ENCODE peak calls at places on chromosomes 16 and 17, in five cellular contexts. One of them, this sample, is unnamed.

GRCh38 chr17:61065263-61065773 is 334.3 kb upstream of the TBX2 start:
- DNase-seq in kidney epithelial cell: no peak
- DNase-seq in heart left ventricle: no peak
- DNase-seq in heart right ventricle: no peak
- DNase-seq in dorsolateral prefrontal cortex: no peak
- DNase-seq in this sample: no peak

GRCh38 chr16:15907863-15908478 is 19.6 kb upstream of the CEP20 start:
- DNase-seq in kidney epithelial cell: no peak
- DNase-seq in heart left ventricle: no peak
- DNase-seq in heart right ventricle: no peak
- DNase-seq in dorsolateral prefrontal cortex: no peak
- DNase-seq in this sample: peak

GRCh38 chr17:38970128-38970527 is 2.9 kb upstream of the FBXO47 start:
- DNase-seq in kidney epithelial cell: no peak
- DNase-seq in heart left ventricle: no peak
- DNase-seq in heart right ventricle: no peak
- DNase-seq in dorsolateral prefrontal cortex: no peak
- DNase-seq in this sample: no peak

GRCh38 chr16:14284371-14284770 is 213.3 kb downstream of the MRTFB start:
- DNase-seq in kidney epithelial cell: no peak
- DNase-seq in heart left ventricle: no peak
- DNase-seq in heart right ventricle: no peak
- DNase-seq in dorsolateral prefrontal cortex: no peak
- DNase-seq in this sample: no peak

GRCh38 chr16:52078716-52079655 is 468.0 kb downstream of the TOX3 start:
- DNase-seq in kidney epithelial cell: no peak
- DNase-seq in heart left ventricle: no peak
- DNase-seq in heart right ventricle: no peak
- DNase-seq in dorsolateral prefrontal cortex: no peak
- DNase-seq in this sample: no peak

GRCh38 chr17:58960068-58960467 is 146.6 kb downstream of the TRIM37 start:
- DNase-seq in kidney epithelial cell: peak
- DNase-seq in heart left ventricle: no peak
- DNase-seq in heart right ventricle: no peak
- DNase-seq in dorsolateral prefrontal cortex: no peak
- DNase-seq in this sample: peak

GRCh38 chr17:81656118-81656743 is at the start of gene PDE6G:
- DNase-seq in kidney epithelial cell: no peak
- DNase-seq in heart left ventricle: no peak
- DNase-seq in heart right ventricle: no peak
- DNase-seq in dorsolateral prefrontal cortex: no peak
- DNase-seq in this sample: no peak

GRCh38 chr16:58499615-58500328 is at the start of gene NDRG4:
- DNase-seq in kidney epithelial cell: peak
- DNase-seq in heart left ventricle: no peak
- DNase-seq in heart right ventricle: peak
- DNase-seq in dorsolateral prefrontal cortex: peak
- DNase-seq in this sample: no peak

GRCh38 chr16:89431158-89431584 is 59.2 kb downstream of the ANKRD11 start:
- DNase-seq in kidney epithelial cell: peak
- DNase-seq in heart left ventricle: no peak
- DNase-seq in heart right ventricle: no peak
- DNase-seq in dorsolateral prefrontal cortex: no peak
- DNase-seq in this sample: no peak

GRCh38 chr16:58366247-58367031 is 25.8 kb upstream of the GINS3 start:
- DNase-seq in kidney epithelial cell: peak
- DNase-seq in heart left ventricle: no peak
- DNase-seq in heart right ventricle: no peak
- DNase-seq in dorsolateral prefrontal cortex: no peak
- DNase-seq in this sample: no peak

GRCh38 chr17:11144358-11145233 is 96.4 kb upstream of the SHISA6 start:
- DNase-seq in kidney epithelial cell: peak
- DNase-seq in heart left ventricle: no peak
- DNase-seq in heart right ventricle: no peak
- DNase-seq in dorsolateral prefrontal cortex: no peak
- DNase-seq in this sample: peak

GRCh38 chr16:19153876-19154275 is 14.2 kb upstream of the SYT17 start:
- DNase-seq in kidney epithelial cell: no peak
- DNase-seq in heart left ventricle: no peak
- DNase-seq in heart right ventricle: no peak
- DNase-seq in dorsolateral prefrontal cortex: no peak
- DNase-seq in this sample: no peak

GRCh38 chr17:47305302-47305923 is 18.3 kb upstream of the EFCAB13 start:
- DNase-seq in kidney epithelial cell: peak
- DNase-seq in heart left ventricle: no peak
- DNase-seq in heart right ventricle: no peak
- DNase-seq in dorsolateral prefrontal cortex: no peak
- DNase-seq in this sample: no peak

GRCh38 chr17:47199627-47200324 is 9.4 kb upstream of the MYL4 start:
- DNase-seq in kidney epithelial cell: no peak
- DNase-seq in heart left ventricle: no peak
- DNase-seq in heart right ventricle: no peak
- DNase-seq in dorsolateral prefrontal cortex: no peak
- DNase-seq in this sample: no peak

GRCh38 chr17:57323391-57323790 is 67.1 kb downstream of the MSI2 start:
- DNase-seq in kidney epithelial cell: no peak
- DNase-seq in heart left ventricle: no peak
- DNase-seq in heart right ventricle: no peak
- DNase-seq in dorsolateral prefrontal cortex: no peak
- DNase-seq in this sample: no peak

GRCh38 chr16:84788968-84789371 is 30.8 kb upstream of the CRISPLD2 start:
- DNase-seq in kidney epithelial cell: no peak
- DNase-seq in heart left ventricle: no peak
- DNase-seq in heart right ventricle: no peak
- DNase-seq in dorsolateral prefrontal cortex: no peak
- DNase-seq in this sample: no peak

GRCh38 chr16:73054732-73055481 is 7.0 kb upstream of the ZFHX3 start:
- DNase-seq in kidney epithelial cell: no peak
- DNase-seq in heart left ventricle: no peak
- DNase-seq in heart right ventricle: no peak
- DNase-seq in dorsolateral prefrontal cortex: no peak
- DNase-seq in this sample: no peak

GRCh38 chr16:1613240-1613639 is 1.1 kb downstream of the CRAMP1 start:
- DNase-seq in kidney epithelial cell: no peak
- DNase-seq in heart left ventricle: no peak
- DNase-seq in heart right ventricle: no peak
- DNase-seq in dorsolateral prefrontal cortex: no peak
- DNase-seq in this sample: no peak

GRCh38 chr16:262121-262745 is 13.5 kb downstream of the RGS11 start:
- DNase-seq in kidney epithelial cell: no peak
- DNase-seq in heart left ventricle: peak
- DNase-seq in heart right ventricle: no peak
- DNase-seq in dorsolateral prefrontal cortex: no peak
- DNase-seq in this sample: no peak

GRCh38 chr16:15879255-15879804 is 9.1 kb downstream of the CEP20 start:
- DNase-seq in kidney epithelial cell: peak
- DNase-seq in heart left ventricle: no peak
- DNase-seq in heart right ventricle: no peak
- DNase-seq in dorsolateral prefrontal cortex: no peak
- DNase-seq in this sample: no peak

GRCh38 chr16:17369441-17369951 is 101.3 kb downstream of the XYLT1 start:
- DNase-seq in kidney epithelial cell: no peak
- DNase-seq in heart left ventricle: peak
- DNase-seq in heart right ventricle: peak
- DNase-seq in dorsolateral prefrontal cortex: peak
- DNase-seq in this sample: peak

GRCh38 chr16:67150058-67150832 is 553 bp downstream of the B3GNT9 start:
- DNase-seq in kidney epithelial cell: no peak
- DNase-seq in heart left ventricle: peak
- DNase-seq in heart right ventricle: peak
- DNase-seq in dorsolateral prefrontal cortex: no peak
- DNase-seq in this sample: no peak

GRCh38 chr16:67149276-67150057 is 1.3 kb downstream of the B3GNT9 start:
- DNase-seq in kidney epithelial cell: no peak
- DNase-seq in heart left ventricle: no peak
- DNase-seq in heart right ventricle: no peak
- DNase-seq in dorsolateral prefrontal cortex: no peak
- DNase-seq in this sample: no peak

GRCh38 chr16:67148656-67149275 is 2.0 kb downstream of the B3GNT9 start:
- DNase-seq in kidney epithelial cell: no peak
- DNase-seq in heart left ventricle: no peak
- DNase-seq in heart right ventricle: no peak
- DNase-seq in dorsolateral prefrontal cortex: no peak
- DNase-seq in this sample: no peak

GRCh38 chr16:67151431-67152097 is 766 bp upstream of the B3GNT9 start:
- DNase-seq in kidney epithelial cell: no peak
- DNase-seq in heart left ventricle: no peak
- DNase-seq in heart right ventricle: no peak
- DNase-seq in dorsolateral prefrontal cortex: no peak
- DNase-seq in this sample: no peak

DNA sequence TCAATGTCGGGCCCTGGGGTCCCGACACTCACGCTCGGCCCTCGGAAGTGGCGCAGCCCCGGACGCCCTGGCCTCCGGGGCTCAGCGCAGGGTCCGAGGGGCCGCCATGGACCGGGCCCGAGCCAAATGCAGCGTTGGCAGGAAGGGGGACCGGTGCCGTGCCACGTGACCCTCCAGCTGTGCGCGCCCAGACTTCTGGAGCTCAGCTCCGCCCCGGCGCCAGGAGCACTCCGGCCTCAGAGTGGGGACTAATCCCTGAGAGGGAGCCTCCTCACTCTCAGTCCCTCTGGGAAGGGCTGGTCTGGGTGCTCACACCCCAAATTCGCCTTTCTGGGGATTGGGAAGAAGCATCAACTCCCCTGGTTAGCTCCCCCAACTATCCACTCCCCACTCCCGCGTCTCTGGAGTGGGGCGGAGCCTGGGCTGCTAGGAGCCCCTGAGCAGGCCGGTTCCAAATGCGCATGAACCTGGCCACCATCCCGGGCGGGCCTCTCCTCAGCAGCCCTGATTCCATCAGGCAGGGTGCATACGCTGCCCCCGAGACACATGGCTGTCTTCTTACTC is at the start of gene B3GNT9:
- DNase-seq in kidney epithelial cell: no peak
- DNase-seq in heart left ventricle: peak
- DNase-seq in heart right ventricle: peak
- DNase-seq in dorsolateral prefrontal cortex: peak
- DNase-seq in this sample: peak
- H3K4me3 ChIP-seq in kidney epithelial cell: peak
- H3K4me3 ChIP-seq in heart left ventricle: peak
- H3K4me3 ChIP-seq in heart right ventricle: peak
- H3K4me3 ChIP-seq in dorsolateral prefrontal cortex: peak
- H3K4me3 ChIP-seq in this sample: peak

DNA sequence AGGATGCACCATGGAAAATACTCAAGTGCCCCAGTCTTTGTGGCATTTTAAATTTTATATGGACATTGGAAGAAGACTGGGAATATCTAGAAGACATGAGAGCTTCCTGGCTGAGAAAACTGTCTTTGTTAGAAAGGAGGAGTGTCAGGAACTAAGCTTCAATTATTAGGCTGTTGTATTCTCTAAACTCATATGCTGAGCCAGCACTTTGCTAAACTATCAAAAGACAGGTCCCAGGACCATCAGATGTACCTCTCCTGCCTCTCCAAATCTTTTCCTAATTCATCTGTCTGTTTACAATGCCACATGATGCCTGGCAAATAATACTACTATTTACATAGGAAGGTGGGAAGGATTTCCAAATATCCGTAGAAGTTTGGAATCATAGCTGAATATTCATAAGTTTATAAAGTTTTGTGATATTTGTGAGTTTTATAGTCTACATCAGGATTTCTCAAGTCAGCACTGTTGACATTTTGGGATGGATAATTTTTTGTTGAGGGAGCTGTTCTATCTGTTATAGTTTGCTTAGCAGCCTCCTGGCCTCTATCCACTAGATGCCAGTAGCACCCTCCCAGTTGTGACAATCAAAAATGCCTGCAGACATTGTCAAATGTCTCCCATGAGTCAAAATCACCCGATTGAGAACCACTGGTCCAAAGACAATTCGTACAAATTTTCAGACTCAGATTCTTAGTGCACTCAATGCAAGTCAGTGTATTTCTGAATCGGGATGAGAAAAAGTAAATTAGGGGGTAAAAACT is 61.2 kb upstream of the NETO2 start:
- DNase-seq in kidney epithelial cell: no peak
- DNase-seq in heart left ventricle: no peak
- DNase-seq in heart right ventricle: no peak
- DNase-seq in dorsolateral prefrontal cortex: no peak
- DNase-seq in this sample: no peak
- TF ChIP-seq CTCF in kidney epithelial cell: peak
- TF ChIP-seq CTCF in heart left ventricle: no peak
- TF ChIP-seq CTCF in heart right ventricle: no peak
- TF ChIP-seq CTCF in dorsolateral prefrontal cortex: peak
- TF ChIP-seq CTCF in this sample: no peak

GRCh38 chr17:7177210-7177953 is 1.8 kb downstream of the ASGR1 start:
- DNase-seq in kidney epithelial cell: no peak
- DNase-seq in heart left ventricle: no peak
- DNase-seq in heart right ventricle: peak
- DNase-seq in dorsolateral prefrontal cortex: peak
- DNase-seq in this sample: peak

GRCh38 chr17:7175363-7175733 is 3.8 kb downstream of the ASGR1 start:
- DNase-seq in kidney epithelial cell: no peak
- DNase-seq in heart left ventricle: no peak
- DNase-seq in heart right ventricle: no peak
- DNase-seq in dorsolateral prefrontal cortex: no peak
- DNase-seq in this sample: no peak

GRCh38 chr17:7176107-7176851 is 2.9 kb downstream of the ASGR1 start:
- DNase-seq in kidney epithelial cell: no peak
- DNase-seq in heart left ventricle: no peak
- DNase-seq in heart right ventricle: no peak
- DNase-seq in dorsolateral prefrontal cortex: no peak
- DNase-seq in this sample: no peak

GRCh38 chr17:7177954-7178477 is 1.2 kb downstream of the ASGR1 start:
- DNase-seq in kidney epithelial cell: no peak
- DNase-seq in heart left ventricle: no peak
- DNase-seq in heart right ventricle: no peak
- DNase-seq in dorsolateral prefrontal cortex: no peak
- DNase-seq in this sample: no peak

GRCh38 chr17:7176870-7177209 is 2.3 kb downstream of the ASGR1 start:
- DNase-seq in kidney epithelial cell: no peak
- DNase-seq in heart left ventricle: no peak
- DNase-seq in heart right ventricle: no peak
- DNase-seq in dorsolateral prefrontal cortex: no peak
- DNase-seq in this sample: no peak
- H3K4me3 ChIP-seq in kidney epithelial cell: peak
- H3K4me3 ChIP-seq in heart left ventricle: no peak
- H3K4me3 ChIP-seq in heart right ventricle: no peak
- H3K4me3 ChIP-seq in dorsolateral prefrontal cortex: peak
- H3K4me3 ChIP-seq in this sample: no peak

GRCh38 chr16:62870554-62870953 is 834.3 kb upstream of the CDH8 start:
- DNase-seq in kidney epithelial cell: no peak
- DNase-seq in heart left ventricle: no peak
- DNase-seq in heart right ventricle: no peak
- DNase-seq in dorsolateral prefrontal cortex: no peak
- DNase-seq in this sample: no peak
- TF ChIP-seq CTCF in kidney epithelial cell: no peak
- TF ChIP-seq CTCF in heart left ventricle: no peak
- TF ChIP-seq CTCF in heart right ventricle: no peak
- TF ChIP-seq CTCF in dorsolateral prefrontal cortex: peak
- TF ChIP-seq CTCF in this sample: no peak

This sample was measured in lung.